ENCODE peak calls at places on chromosomes 4 and X, in nine cellular contexts. One of them, this sample, is unnamed.

GRCh38 chrX:12920990-12921389 is 14.6 kb downstream of the TLR8 start:
- DNase-seq in activated CD4-positive, alpha-beta T cell treated with anti-CD3 and anti-CD28 coated beads, Interleukin-2, amount 50 U/mL, for 1 hour: no peak
- DNase-seq in head of caudate nucleus: no peak
- DNase-seq in B cell: no peak
- DNase-seq in activated effector memory CD4-positive, alpha-beta T cell treated with anti-CD3 and anti-CD28 coated beads, Interleukin-2, amount 50 U/mL, for 16 hours: no peak
- DNase-seq in mucosa of descending colon: no peak
- DNase-seq in retinal pigment epithelial cell: no peak
- DNase-seq in CD4-positive, CD25-positive, alpha-beta regulatory T cell: no peak
- DNase-seq in NCI-H748 treated with DMSO at 0.1 percent for 48 hours: no peak
- DNase-seq in this sample: no peak

GRCh38 chr4:119823891-119824290 is 195.3 kb upstream of the PDE5A start:
- DNase-seq in head of caudate nucleus: no peak
- DNase-seq in NCI-H748 treated with DMSO at 0.1 percent for 48 hours: no peak
- DNase-seq in mucosa of descending colon: no peak
- DNase-seq in activated effector memory CD4-positive, alpha-beta T cell treated with anti-CD3 and anti-CD28 coated beads, Interleukin-2, amount 50 U/mL, for 16 hours: no peak
- DNase-seq in CD4-positive, CD25-positive, alpha-beta regulatory T cell: no peak
- DNase-seq in activated CD4-positive, alpha-beta T cell treated with anti-CD3 and anti-CD28 coated beads, Interleukin-2, amount 50 U/mL, for 1 hour: no peak
- DNase-seq in retinal pigment epithelial cell: no peak
- DNase-seq in B cell: no peak
- DNase-seq in this sample: no peak

GRCh38 chr4:111499291-111499690 is 646.0 kb upstream of the FAM241A start:
- DNase-seq in activated effector memory CD4-positive, alpha-beta T cell treated with anti-CD3 and anti-CD28 coated beads, Interleukin-2, amount 50 U/mL, for 16 hours: no peak
- DNase-seq in activated CD4-positive, alpha-beta T cell treated with anti-CD3 and anti-CD28 coated beads, Interleukin-2, amount 50 U/mL, for 1 hour: no peak
- DNase-seq in B cell: no peak
- DNase-seq in mucosa of descending colon: no peak
- DNase-seq in NCI-H748 treated with DMSO at 0.1 percent for 48 hours: no peak
- DNase-seq in CD4-positive, CD25-positive, alpha-beta regulatory T cell: no peak
- DNase-seq in head of caudate nucleus: no peak
- DNase-seq in retinal pigment epithelial cell: no peak
- DNase-seq in this sample: no peak

GRCh38 chrX:37986893-37987292 is 19.5 kb upstream of the SYTL5 start:
- DNase-seq in activated effector memory CD4-positive, alpha-beta T cell treated with anti-CD3 and anti-CD28 coated beads, Interleukin-2, amount 50 U/mL, for 16 hours: no peak
- DNase-seq in CD4-positive, CD25-positive, alpha-beta regulatory T cell: no peak
- DNase-seq in retinal pigment epithelial cell: peak
- DNase-seq in mucosa of descending colon: no peak
- DNase-seq in activated CD4-positive, alpha-beta T cell treated with anti-CD3 and anti-CD28 coated beads, Interleukin-2, amount 50 U/mL, for 1 hour: no peak
- DNase-seq in NCI-H748 treated with DMSO at 0.1 percent for 48 hours: no peak
- DNase-seq in head of caudate nucleus: no peak
- DNase-seq in B cell: no peak
- DNase-seq in this sample: no peak

GRCh38 chr4:41896648-41897047 is 38.6 kb upstream of the TMEM33 start:
- DNase-seq in B cell: no peak
- DNase-seq in mucosa of descending colon: no peak
- DNase-seq in activated CD4-positive, alpha-beta T cell treated with anti-CD3 and anti-CD28 coated beads, Interleukin-2, amount 50 U/mL, for 1 hour: no peak
- DNase-seq in activated effector memory CD4-positive, alpha-beta T cell treated with anti-CD3 and anti-CD28 coated beads, Interleukin-2, amount 50 U/mL, for 16 hours: no peak
- DNase-seq in CD4-positive, CD25-positive, alpha-beta regulatory T cell: no peak
- DNase-seq in NCI-H748 treated with DMSO at 0.1 percent for 48 hours: no peak
- DNase-seq in head of caudate nucleus: no peak
- DNase-seq in retinal pigment epithelial cell: no peak
- DNase-seq in this sample: no peak

GRCh38 chr4:26330946-26331345 is 10.1 kb downstream of the RBPJ start:
- DNase-seq in B cell: no peak
- DNase-seq in activated effector memory CD4-positive, alpha-beta T cell treated with anti-CD3 and anti-CD28 coated beads, Interleukin-2, amount 50 U/mL, for 16 hours: no peak
- DNase-seq in mucosa of descending colon: no peak
- DNase-seq in NCI-H748 treated with DMSO at 0.1 percent for 48 hours: no peak
- DNase-seq in CD4-positive, CD25-positive, alpha-beta regulatory T cell: no peak
- DNase-seq in retinal pigment epithelial cell: no peak
- DNase-seq in activated CD4-positive, alpha-beta T cell treated with anti-CD3 and anti-CD28 coated beads, Interleukin-2, amount 50 U/mL, for 1 hour: no peak
- DNase-seq in head of caudate nucleus: no peak
- DNase-seq in this sample: no peak

GRCh38 chr4:107721436-107722090 is 1.5 kb upstream of the PAPSS1 start:
- DNase-seq in mucosa of descending colon: peak
- DNase-seq in retinal pigment epithelial cell: no peak
- DNase-seq in activated CD4-positive, alpha-beta T cell treated with anti-CD3 and anti-CD28 coated beads, Interleukin-2, amount 50 U/mL, for 1 hour: peak
- DNase-seq in B cell: peak
- DNase-seq in CD4-positive, CD25-positive, alpha-beta regulatory T cell: peak
- DNase-seq in head of caudate nucleus: peak
- DNase-seq in activated effector memory CD4-positive, alpha-beta T cell treated with anti-CD3 and anti-CD28 coated beads, Interleukin-2, amount 50 U/mL, for 16 hours: peak
- DNase-seq in NCI-H748 treated with DMSO at 0.1 percent for 48 hours: no peak
- DNase-seq in this sample: no peak

GRCh38 chr4:32192363-32192762 is 1472.2 kb downstream of the PCDH7 start:
- DNase-seq in NCI-H748 treated with DMSO at 0.1 percent for 48 hours: no peak
- DNase-seq in activated effector memory CD4-positive, alpha-beta T cell treated with anti-CD3 and anti-CD28 coated beads, Interleukin-2, amount 50 U/mL, for 16 hours: no peak
- DNase-seq in activated CD4-positive, alpha-beta T cell treated with anti-CD3 and anti-CD28 coated beads, Interleukin-2, amount 50 U/mL, for 1 hour: no peak
- DNase-seq in head of caudate nucleus: no peak
- DNase-seq in B cell: no peak
- DNase-seq in CD4-positive, CD25-positive, alpha-beta regulatory T cell: no peak
- DNase-seq in retinal pigment epithelial cell: no peak
- DNase-seq in mucosa of descending colon: no peak
- DNase-seq in this sample: no peak

GRCh38 chr4:78058591-78059523 is 1.7 kb downstream of the FRAS1 start:
- DNase-seq in B cell: peak
- DNase-seq in mucosa of descending colon: peak
- DNase-seq in head of caudate nucleus: peak
- DNase-seq in retinal pigment epithelial cell: no peak
- DNase-seq in CD4-positive, CD25-positive, alpha-beta regulatory T cell: no peak
- DNase-seq in activated CD4-positive, alpha-beta T cell treated with anti-CD3 and anti-CD28 coated beads, Interleukin-2, amount 50 U/mL, for 1 hour: no peak
- DNase-seq in activated effector memory CD4-positive, alpha-beta T cell treated with anti-CD3 and anti-CD28 coated beads, Interleukin-2, amount 50 U/mL, for 16 hours: no peak
- DNase-seq in NCI-H748 treated with DMSO at 0.1 percent for 48 hours: peak
- DNase-seq in this sample: peak

GRCh38 chr4:139453041-139453370 is 915 bp upstream of the RAB33B start:
- DNase-seq in activated effector memory CD4-positive, alpha-beta T cell treated with anti-CD3 and anti-CD28 coated beads, Interleukin-2, amount 50 U/mL, for 16 hours: peak
- DNase-seq in B cell: peak
- DNase-seq in CD4-positive, CD25-positive, alpha-beta regulatory T cell: peak
- DNase-seq in head of caudate nucleus: no peak
- DNase-seq in NCI-H748 treated with DMSO at 0.1 percent for 48 hours: peak
- DNase-seq in mucosa of descending colon: peak
- DNase-seq in activated CD4-positive, alpha-beta T cell treated with anti-CD3 and anti-CD28 coated beads, Interleukin-2, amount 50 U/mL, for 1 hour: peak
- DNase-seq in retinal pigment epithelial cell: peak
- DNase-seq in this sample: no peak

GRCh38 chr4:67624939-67625338 is 66.4 kb downstream of the STAP1 start:
- DNase-seq in activated effector memory CD4-positive, alpha-beta T cell treated with anti-CD3 and anti-CD28 coated beads, Interleukin-2, amount 50 U/mL, for 16 hours: no peak
- DNase-seq in CD4-positive, CD25-positive, alpha-beta regulatory T cell: no peak
- DNase-seq in mucosa of descending colon: no peak
- DNase-seq in retinal pigment epithelial cell: no peak
- DNase-seq in B cell: no peak
- DNase-seq in head of caudate nucleus: no peak
- DNase-seq in activated CD4-positive, alpha-beta T cell treated with anti-CD3 and anti-CD28 coated beads, Interleukin-2, amount 50 U/mL, for 1 hour: no peak
- DNase-seq in NCI-H748 treated with DMSO at 0.1 percent for 48 hours: no peak
- DNase-seq in this sample: no peak